ENCODE peak calls at places on chromosomes 13 and 19, in nine cellular contexts. E is right cardiac atrium; J is dorsolateral prefrontal cortex; X is colonic mucosa; T is A673; L is IMR-90; S is A549; O is transverse colon; D is CD4-positive, alpha-beta T cell. P is an unnamed sample.

GRCh38 chr13:31755803-31756212 is 16.5 kb downstream of the RXFP2 start:
- DNase-seq in D (no peak), T (no peak), O (no peak), S (no peak), X (no peak), L (peak), E (no peak), J (no peak), P (no peak)

GRCh38 chr19:33401683-33402420 is 28.3 kb downstream of the CEBPG start:
- DNase-seq in T (no peak), D (no peak), S (no peak), X (no peak), E (no peak), L (no peak), J (no peak), O (no peak), P (no peak)

GRCh38 chr13:110254151-110254679 is 52.7 kb downstream of the COL4A1 start:
- DNase-seq in D (no peak), T (no peak), E (no peak), L (peak), X (peak), S (no peak), J (no peak), O (no peak), P (no peak)

GRCh38 chr13:44404261-44405139 is 30.9 kb downstream of the SERP2 start:
- DNase-seq in X (peak), T (no peak), J (no peak), E (no peak), S (no peak), D (no peak), L (no peak), O (peak), P (no peak)

GRCh38 chr19:55447421-55448174 is 4.5 kb upstream of the SHISA7 start:
- DNase-seq in S (peak), X (no peak), E (no peak), T (peak), L (peak), D (no peak), J (peak), O (no peak), P (peak)

GRCh38 chr13:39835253-39835652 is 179.8 kb downstream of the COG6 start:
- DNase-seq in X (no peak), L (no peak), J (no peak), D (no peak), S (no peak), T (no peak), E (no peak), O (no peak), P (no peak)

GRCh38 chr13:45195421-45195820 is 5.4 kb downstream of the KCTD4 start:
- DNase-seq in D (no peak), L (no peak), J (no peak), X (no peak), E (no peak), O (no peak), T (no peak), S (no peak), P (no peak)

GRCh38 chr13:95833126-95833525 is 156.2 kb downstream of the DNAJC3 start:
- DNase-seq in X (no peak), D (no peak), T (no peak), O (no peak), J (no peak), L (no peak), S (no peak), E (no peak), P (no peak)

GRCh38 chr13:49023441-49023840 is 47.7 kb downstream of the FNDC3A start:
- DNase-seq in T (no peak), O (no peak), J (no peak), X (no peak), L (peak), D (no peak), E (no peak), S (peak), P (no peak)

GRCh38 chr19:13804830-13805683 is 9.8 kb downstream of the ZSWIM4 start:
- DNase-seq in O (no peak), X (no peak), D (no peak), S (no peak), T (peak), L (no peak), J (no peak), E (peak), P (no peak)

GRCh38 chr19:9935409-9936062 is 779 bp downstream of the OLFM2 start:
- DNase-seq in S (no peak), J (no peak), O (no peak), X (no peak), T (no peak), L (no peak), E (no peak), D (no peak), P (no peak)

GRCh38 chr13:102702965-102703720 is 8.3 kb upstream of the METTL21C start:
- DNase-seq in D (no peak), E (no peak), O (no peak), S (no peak), L (no peak), J (no peak), X (no peak), T (no peak), P (no peak)

GRCh38 chr13:48235100-48235813 is 2.3 kb downstream of the ITM2B start:
- DNase-seq in L (peak), J (no peak), O (peak), D (no peak), T (peak), X (no peak), S (no peak), E (no peak), P (peak)

GRCh38 chr13:101523732-101524131 is 71.3 kb downstream of the ITGBL1 start:
- DNase-seq in L (peak), J (peak), X (no peak), T (peak), O (no peak), E (peak), S (no peak), D (no peak), P (no peak)

GRCh38 chr19:33804021-33804799 is 7.5 kb downstream of the KCTD15 start:
- DNase-seq in S (peak), J (no peak), X (peak), L (peak), E (peak), D (no peak), T (no peak), O (peak), P (peak)

GRCh38 chr19:58578430-58578925 is 5.3 kb upstream of the MZF1 start:
- DNase-seq in T (no peak), J (peak), O (no peak), E (no peak), L (no peak), D (no peak), X (no peak), S (no peak), P (no peak)

GRCh38 chr13:20400774-20401173 is 124.9 kb downstream of the CRYL1 start:
- DNase-seq in J (no peak), X (no peak), L (peak), D (no peak), E (no peak), S (no peak), O (no peak), T (no peak), P (no peak)

GRCh38 chr13:60448907-60449510 is 52.0 kb downstream of the TDRD3 start:
- DNase-seq in O (no peak), D (no peak), S (peak), T (peak), J (no peak), X (peak), E (no peak), L (peak), P (no peak)

GRCh38 chr13:100235311-100235901 is 146.5 kb downstream of the PCCA start:
- DNase-seq in L (peak), X (peak), D (no peak), T (peak), O (no peak), E (no peak), S (peak), J (no peak), P (no peak)

GRCh38 chr13:45258339-45258685 is 57.5 kb upstream of the KCTD4 start:
- DNase-seq in T (no peak), O (peak), J (no peak), D (no peak), X (peak), L (no peak), E (no peak), S (no peak), P (no peak)

GRCh38 chr19:21474671-21475181 is 30.7 kb upstream of the ZNF429 start:
- DNase-seq in S (no peak), O (peak), E (peak), T (no peak), L (peak), X (peak), J (peak), D (peak), P (peak)

GRCh38 chr13:75091707-75092106 is 390.3 kb downstream of the TBC1D4 start:
- DNase-seq in D (no peak), S (no peak), T (no peak), X (no peak), L (no peak), O (no peak), J (no peak), E (no peak), P (no peak)

GRCh38 chr13:29573190-29573589 is 22.3 kb downstream of the SLC7A1 start:
- DNase-seq in S (no peak), E (no peak), T (no peak), X (peak), L (peak), D (no peak), O (peak), J (peak), P (no peak)

GRCh38 chr13:113305208-113305607 is 8.2 kb downstream of the LAMP1 start:
- DNase-seq in E (no peak), J (no peak), X (no peak), T (no peak), D (no peak), O (no peak), L (peak), S (no peak), P (no peak)

GRCh38 chr13:29852464-29853054 is 2.1 kb upstream of the UBL3 start:
- DNase-seq in D (no peak), O (no peak), E (no peak), S (no peak), L (peak), X (no peak), J (no peak), T (no peak), P (no peak)

GRCh38 chr13:78572459-78572858 is 30.9 kb downstream of the POU4F1 start:
- DNase-seq in J (no peak), D (no peak), T (no peak), S (no peak), E (no peak), X (no peak), L (no peak), O (no peak), P (no peak)

GRCh38 chr13:33075996-33076395 is 59.8 kb downstream of the KL start:
- DNase-seq in D (no peak), X (no peak), T (no peak), E (no peak), L (no peak), J (no peak), S (no peak), O (no peak), P (no peak)

GRCh38 chr19:32373614-32374295 is 28.3 kb downstream of the ZNF507 start:
- DNase-seq in T (peak), D (no peak), X (peak), J (no peak), E (no peak), L (peak), S (peak), O (peak), P (no peak)

GRCh38 chr19:46493236-46494114 is 2.2 kb downstream of the PNMA8B start:
- DNase-seq in L (no peak), S (no peak), T (no peak), J (peak), X (no peak), D (no peak), E (peak), O (peak), P (no peak)

GRCh38 chr19:1942934-1943555 is 2.1 kb downstream of the CSNK1G2 start:
- DNase-seq in J (no peak), D (no peak), L (no peak), T (peak), E (no peak), X (no peak), O (no peak), S (no peak), P (no peak)

GRCh38 chr13:110314516-110315245 is 7.6 kb downstream of the COL4A2 start:
- DNase-seq in S (no peak), O (no peak), L (no peak), D (no peak), T (no peak), X (no peak), J (no peak), E (peak), P (no peak)

GRCh38 chr13:79678100-79678499 is 197.1 kb downstream of the NDFIP2 start:
- DNase-seq in S (no peak), T (no peak), D (no peak), O (no peak), J (no peak), E (no peak), L (peak), X (no peak), P (no peak)

DNA sequence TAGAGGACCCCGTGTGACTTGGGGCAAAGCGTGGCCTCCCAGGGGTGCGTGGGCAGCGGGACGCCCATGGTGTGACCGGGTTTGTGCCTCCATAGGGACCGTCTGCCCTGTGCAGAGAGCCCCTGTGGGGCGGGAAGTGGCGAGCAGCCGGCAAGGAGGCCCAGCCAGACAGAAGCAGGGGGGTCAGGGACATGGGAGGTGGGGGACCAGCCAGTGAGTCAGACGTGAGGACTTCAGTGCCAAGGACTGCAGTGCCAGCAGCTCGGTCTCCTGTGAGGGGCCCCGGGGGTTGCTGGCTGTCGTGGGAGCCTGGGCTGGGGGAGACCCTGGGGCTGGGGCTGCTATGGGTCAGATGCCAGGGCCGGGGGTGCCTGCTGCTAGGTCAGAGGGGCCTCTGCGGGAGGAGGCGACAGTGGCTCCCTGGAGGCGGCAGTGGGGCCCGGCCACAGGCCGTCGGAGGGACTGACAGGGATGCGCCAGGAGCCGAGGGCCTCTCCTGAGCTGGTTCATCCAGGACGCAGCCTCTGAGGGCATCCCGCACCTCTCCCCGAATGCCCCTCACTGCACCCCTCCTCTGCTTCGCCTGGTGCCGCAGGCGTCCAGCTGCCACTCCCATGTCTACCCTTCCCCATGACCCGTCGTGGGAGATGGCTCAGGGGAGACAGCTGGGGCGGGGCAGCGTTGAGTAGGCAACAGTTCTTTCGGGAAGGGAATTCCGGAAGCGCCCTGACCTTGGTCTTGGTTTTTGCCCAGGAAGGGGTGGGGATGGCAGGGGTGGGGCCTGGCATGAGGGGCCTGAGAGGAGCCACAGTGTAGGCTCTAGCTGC is 80.0 kb downstream of the KDM4B start:
- DNase-seq in O (peak), E (peak), J (no peak), T (peak), L (peak), D (no peak), S (peak), X (peak), P (no peak)
- H3K27ac ChIP-seq in O (peak), E (no peak), J (peak), T (peak), L (no peak), D (no peak), S (peak), X (peak), P (no peak)

DNA sequence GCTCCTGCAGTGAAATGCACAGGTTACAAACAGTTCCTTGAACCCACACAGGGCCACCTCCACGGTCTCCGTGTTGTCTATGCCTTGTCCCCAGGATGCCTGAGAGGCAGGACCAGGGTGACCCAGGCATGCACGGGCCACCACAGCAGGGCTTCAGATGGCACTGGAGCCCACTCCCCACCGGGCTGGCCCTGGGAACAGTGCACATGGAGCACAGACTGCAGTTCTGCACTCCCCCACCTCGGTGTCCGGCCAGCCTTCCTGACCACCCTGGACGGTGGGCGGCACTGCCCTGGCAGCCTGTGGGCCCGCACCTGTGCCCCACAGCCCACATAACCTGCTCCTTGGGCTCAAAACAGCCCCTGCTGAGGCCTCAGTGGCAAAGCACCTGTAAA is 14.3 kb upstream of the SLC35E1 start:
- DNase-seq in J (no peak), O (no peak), D (no peak), L (no peak), T (no peak), E (no peak), X (no peak), S (no peak), P (no peak)
- H3K27ac ChIP-seq in J (peak), O (peak), D (peak), L (no peak), T (peak), E (no peak), X (peak), S (no peak), P (no peak)

GRCh38 chr13:50129923-50130685 is 114.9 kb downstream of the KCNRG start:
- DNase-seq in D (no peak), L (no peak), X (peak), T (peak), J (peak), S (peak), E (peak), O (peak), P (peak)

GRCh38 chr13:50130686-50131051 is 115.4 kb downstream of the KCNRG start:
- DNase-seq in L (peak), O (peak), D (no peak), S (peak), X (peak), T (no peak), J (no peak), E (no peak), P (no peak)

GRCh38 chr13:50127726-50128291 is 112.6 kb downstream of the KCNRG start:
- DNase-seq in T (no peak), D (no peak), S (no peak), E (no peak), L (no peak), J (no peak), X (peak), O (no peak), P (no peak)

GRCh38 chr13:50128406-50129048 is 113.3 kb downstream of the KCNRG start:
- DNase-seq in T (no peak), X (no peak), O (no peak), S (no peak), D (no peak), E (no peak), J (no peak), L (no peak), P (no peak)

DNA sequence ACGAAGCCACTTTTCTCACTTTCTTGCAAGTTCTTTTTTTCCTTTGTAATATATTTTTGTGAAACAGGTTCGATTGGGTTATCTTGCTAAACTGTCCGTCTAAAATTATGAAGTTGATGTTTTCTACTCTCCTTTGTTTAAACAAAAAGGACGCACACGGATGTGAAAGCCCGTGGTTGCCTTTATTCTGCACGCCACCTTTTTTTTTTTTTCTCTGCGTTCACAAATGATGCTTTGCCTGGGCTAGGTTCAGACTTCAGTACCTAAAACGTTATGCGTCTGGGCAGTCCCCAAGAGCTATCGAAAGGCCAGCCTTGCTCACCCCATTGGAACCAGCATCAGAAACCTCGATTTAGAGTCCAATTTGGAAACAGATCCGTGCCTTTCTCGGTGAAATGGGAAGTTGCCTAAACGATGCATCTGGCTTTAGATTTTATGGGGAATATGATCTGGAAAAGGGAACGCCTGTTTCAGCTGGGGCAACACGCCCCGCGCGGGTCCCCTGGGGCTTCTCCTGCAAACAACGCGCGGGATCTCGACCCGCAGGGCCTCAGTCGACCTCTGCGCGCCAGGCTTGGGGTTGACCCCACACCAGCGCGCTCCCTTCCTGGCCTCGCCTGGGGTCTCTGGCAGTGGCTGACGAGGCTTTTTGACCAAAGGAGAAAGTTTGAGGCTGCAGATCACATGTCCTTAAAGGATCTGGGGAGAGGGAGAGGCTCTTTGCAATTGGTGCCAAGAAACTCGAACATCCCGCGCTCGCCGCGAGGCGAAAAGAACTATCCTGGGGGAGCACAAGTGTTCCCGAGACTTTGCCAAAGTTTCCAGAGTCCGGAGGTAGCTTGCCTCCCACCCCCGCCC is 114.0 kb downstream of the KCNRG start:
- DNase-seq in D (no peak), E (no peak), O (no peak), L (no peak), X (no peak), J (no peak), T (no peak), S (no peak), P (no peak)
- H3K27ac ChIP-seq in D (peak), E (no peak), O (peak), L (no peak), X (no peak), J (peak), T (no peak), S (peak), P (no peak)

GRCh38 chr13:73061478-73062275 is 2.9 kb downstream of the KLF5 start:
- DNase-seq in D (no peak), T (no peak), O (no peak), L (no peak), S (no peak), E (no peak), J (no peak), X (peak), P (no peak)

GRCh38 chr13:73060251-73061160 is 1.7 kb downstream of the KLF5 start:
- DNase-seq in T (peak), O (no peak), J (no peak), L (peak), S (no peak), D (no peak), X (peak), E (peak), P (no peak)

GRCh38 chr13:73063166-73063565 is 4.4 kb downstream of the KLF5 start:
- DNase-seq in X (no peak), L (no peak), D (no peak), S (no peak), J (no peak), O (no peak), T (no peak), E (no peak), P (no peak)

GRCh38 chr13:73064991-73065390 is 6.2 kb downstream of the KLF5 start:
- DNase-seq in O (no peak), X (no peak), S (no peak), L (no peak), T (no peak), D (no peak), J (no peak), E (no peak), P (no peak)

GRCh38 chr13:73062368-73062767 is 3.6 kb downstream of the KLF5 start:
- DNase-seq in J (no peak), O (no peak), L (no peak), T (no peak), D (no peak), S (no peak), X (no peak), E (no peak), P (no peak)
- H3K27ac ChIP-seq in J (no peak), O (peak), L (no peak), T (no peak), D (no peak), S (peak), X (peak), E (no peak), P (no peak)

DNA sequence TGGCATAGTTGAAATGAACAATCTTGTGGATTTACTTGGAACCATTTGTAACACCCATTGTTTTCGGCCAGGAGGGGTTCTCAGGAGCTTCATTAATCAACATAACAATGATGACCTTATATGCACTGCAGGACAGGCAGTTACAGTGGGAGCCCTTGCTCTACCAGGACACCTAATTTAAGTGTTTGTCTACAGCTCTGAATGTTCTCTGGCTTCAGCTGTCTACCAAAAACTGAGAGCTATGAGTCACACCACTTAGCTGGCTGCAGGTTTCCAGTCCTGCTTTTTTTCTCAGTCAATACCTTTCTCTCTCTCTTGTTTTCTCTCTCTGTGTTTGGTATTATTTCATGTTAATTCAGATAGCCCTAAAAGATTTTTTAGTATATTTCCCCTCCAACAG is 105.4 kb upstream of the MBNL2 start:
- DNase-seq in T (no peak), D (no peak), L (peak), E (no peak), J (no peak), S (no peak), X (no peak), O (no peak), P (no peak)
- H3K27ac ChIP-seq in T (no peak), D (no peak), L (no peak), E (peak), J (peak), S (peak), X (no peak), O (no peak), P (no peak)

P was measured in substantia nigra.